ENCODE peak calls at places on chromosomes 11 and 22, in four cellular contexts. E, A, Y and G are unnamed samples.

GRCh38 chr11:9660886-9661285 is 3.0 kb upstream of the SWAP70 start:
- DNase-seq in E (no peak), A (no peak), Y (peak), G (no peak)

GRCh38 chr11:64131657-64132387 is 34.1 kb downstream of the MACROD1 start:
- DNase-seq in E (no peak), A (no peak), Y (no peak), G (no peak)

GRCh38 chr11:97746832-97747231 is 1273.9 kb upstream of the CNTN5 start:
- DNase-seq in E (no peak), A (no peak), Y (no peak), G (no peak)

GRCh38 chr11:22426915-22427314 is 88.7 kb downstream of the SLC17A6 start:
- DNase-seq in E (no peak), A (no peak), Y (peak), G (no peak)

GRCh38 chr11:1534171-1534570 is 37.9 kb downstream of the DUSP8 start:
- DNase-seq in E (no peak), A (no peak), Y (no peak), G (no peak)

GRCh38 chr11:27398413-27398780 is 35.4 kb upstream of the CCDC34 start:
- DNase-seq in E (no peak), A (no peak), Y (no peak), G (no peak)

GRCh38 chr11:104943561-104943960 is 24.8 kb downstream of the CASP4 start:
- DNase-seq in E (no peak), A (no peak), Y (no peak), G (no peak)

GRCh38 chr22:43303166-43303565 is 40.0 kb downstream of the SCUBE1 start:
- DNase-seq in E (no peak), A (no peak), Y (no peak), G (no peak)

GRCh38 chr22:23898006-23898974 is 4.1 kb downstream of the MIF start:
- DNase-seq in E (no peak), A (no peak), Y (no peak), G (no peak)

GRCh38 chr11:79393362-79394043 is 47.3 kb downstream of the TENM4 start:
- DNase-seq in E (no peak), A (no peak), Y (no peak), G (no peak)

GRCh38 chr11:27231519-27231918 is 131.5 kb downstream of the CCDC34 start:
- DNase-seq in E (no peak), A (no peak), Y (no peak), G (no peak)

GRCh38 chr22:39306456-39307361 is 12.7 kb downstream of the RPL3 start:
- DNase-seq in E (peak), A (no peak), Y (no peak), G (no peak)

GRCh38 chr22:49238181-49239141 is 589.2 kb downstream of the BRD1 start:
- DNase-seq in E (no peak), A (no peak), Y (no peak), G (no peak)

GRCh38 chr22:39596601-39597000 is 26.0 kb downstream of the CACNA1I start:
- DNase-seq in E (no peak), A (no peak), Y (no peak), G (no peak)

GRCh38 chr22:42910221-42910942 is 53.3 kb upstream of the ARFGAP3 start:
- DNase-seq in E (no peak), A (no peak), Y (no peak), G (no peak)

GRCh38 chr11:126149759-126150236 is 61.7 kb downstream of the RPUSD4 start:
- DNase-seq in E (no peak), A (no peak), Y (no peak), G (no peak)

GRCh38 chr11:120709808-120710207 is 198.3 kb downstream of the GRIK4 start:
- DNase-seq in E (peak), A (no peak), Y (no peak), G (no peak)

GRCh38 chr11:15793032-15793996 is 563.0 kb downstream of the SOX6 start:
- DNase-seq in E (no peak), A (no peak), Y (peak), G (peak)

GRCh38 chr11:126607374-126607773 is 251.9 kb downstream of the ST3GAL4 start:
- DNase-seq in E (peak), A (peak), Y (peak), G (no peak)

GRCh38 chr11:125348704-125349635 is 147.1 kb downstream of the FEZ1 start:
- DNase-seq in E (peak), A (peak), Y (peak), G (no peak)

GRCh38 chr11:130442728-130443127 is 5.7 kb upstream of the ADAMTS15 start:
- DNase-seq in E (no peak), A (no peak), Y (peak), G (no peak)

GRCh38 chr11:81026008-81026407 is 1585.2 kb upstream of the TENM4 start:
- DNase-seq in E (no peak), A (no peak), Y (no peak), G (no peak)

GRCh38 chr11:58193403-58193802 is 4.5 kb downstream of the OR9Q2 start:
- DNase-seq in E (no peak), A (no peak), Y (no peak), G (no peak)

GRCh38 chr22:37026325-37026724 is 6.8 kb downstream of the MPST start:
- DNase-seq in E (no peak), A (peak), Y (no peak), G (no peak)

GRCh38 chr11:118304809-118305248 is 299 bp downstream of the CD3E start:
- DNase-seq in E (no peak), A (no peak), Y (no peak), G (no peak)

GRCh38 chr11:44484211-44484610 is 81.3 kb upstream of the CD82 start:
- DNase-seq in E (peak), A (peak), Y (peak), G (no peak)

GRCh38 chr11:119702261-119702591 is 26.8 kb downstream of the NECTIN1 start:
- DNase-seq in E (no peak), A (no peak), Y (peak), G (no peak)

GRCh38 chr11:111570796-111571195 is 30.3 kb downstream of the LAYN start:
- DNase-seq in E (no peak), A (no peak), Y (no peak), G (no peak)
- H3K4me3 ChIP-seq in E (no peak), A (no peak), Y (no peak), G (no peak)

DNA sequence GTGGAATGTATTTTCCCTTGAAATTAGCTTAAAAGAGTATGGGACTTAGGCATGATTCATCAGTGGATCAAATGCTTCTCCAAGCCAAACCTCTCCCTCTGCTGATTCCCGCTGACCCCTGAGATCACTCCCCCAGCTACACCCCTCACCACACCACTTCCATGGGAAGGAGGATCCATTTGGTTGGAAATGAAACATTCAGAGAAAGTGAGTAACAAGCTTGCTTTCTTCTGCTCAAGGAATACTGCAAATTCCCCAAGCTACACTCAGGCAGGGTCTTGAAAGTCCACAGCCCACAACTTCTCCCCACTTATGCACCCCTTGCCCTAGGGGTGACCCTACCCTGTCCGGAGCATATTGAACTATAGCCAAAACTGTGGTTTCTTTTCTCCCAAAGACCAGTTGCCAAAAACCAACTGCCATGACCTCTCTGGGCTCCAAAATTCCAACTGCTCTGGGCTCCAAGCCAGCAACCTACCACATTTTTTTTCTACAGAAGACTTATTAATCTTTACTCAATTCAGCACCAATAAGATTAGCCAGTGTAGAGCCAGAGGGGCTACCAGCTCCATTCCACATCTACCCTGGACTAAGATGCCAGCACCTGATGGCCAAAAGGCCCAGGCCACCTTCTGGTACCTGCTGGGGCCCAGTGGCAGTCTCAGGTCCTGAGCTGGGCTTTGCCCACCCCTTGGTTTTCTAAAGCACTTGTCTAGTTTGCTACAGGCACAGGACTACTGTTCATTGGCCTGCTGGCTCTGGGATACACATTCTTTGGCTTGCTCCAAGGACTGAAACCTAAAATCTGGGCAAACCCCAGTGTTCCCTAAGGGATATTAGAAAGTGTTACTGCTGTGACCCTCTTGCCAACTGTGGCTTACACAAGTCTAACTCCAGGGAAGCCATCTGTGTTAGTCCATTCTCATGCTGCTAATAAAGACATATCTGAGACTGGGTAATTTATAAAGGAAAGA is 101.1 kb downstream of the MICAL3 start:
- DNase-seq in E (no peak), A (no peak), Y (peak), G (peak)
- H3K4me3 ChIP-seq in E (no peak), A (no peak), Y (no peak), G (no peak)

DNA sequence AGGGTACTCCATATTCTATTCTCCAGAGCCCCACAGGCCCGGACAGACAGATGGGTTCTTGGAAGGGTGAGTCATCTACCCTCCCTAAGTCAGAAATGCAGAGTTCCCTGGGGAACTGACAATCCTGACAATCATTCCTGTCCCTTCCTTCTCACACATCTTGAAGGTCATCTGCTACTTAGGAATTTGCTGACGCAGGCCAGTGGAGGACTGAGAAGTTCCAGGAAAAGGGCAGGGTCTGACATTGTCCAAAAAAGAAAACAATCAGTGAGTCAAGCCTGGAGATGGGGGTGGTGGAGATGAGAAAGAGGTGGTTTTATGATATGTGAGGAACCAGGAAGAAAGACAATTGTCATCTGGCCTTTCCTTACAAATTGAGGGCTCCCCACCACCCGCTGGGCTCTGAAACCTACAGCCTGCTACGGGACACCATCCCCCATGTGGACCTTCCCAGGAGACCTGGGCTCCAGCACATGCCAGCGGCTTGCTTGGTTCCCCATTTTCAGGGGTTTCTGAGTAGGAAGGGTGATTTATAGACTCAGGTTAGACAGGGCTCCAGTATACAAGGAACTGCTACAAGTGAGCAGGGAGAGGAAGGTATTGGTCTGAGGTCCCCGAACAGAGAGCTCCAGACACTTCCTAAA is 12.9 kb downstream of the CD59 start:
- DNase-seq in E (no peak), A (peak), Y (peak), G (peak)
- H3K4me3 ChIP-seq in E (no peak), A (no peak), Y (no peak), G (no peak)

GRCh38 chr11:13287681-13288080 is 10.1 kb downstream of the BMAL1 start:
- DNase-seq in E (no peak), A (no peak), Y (no peak), G (no peak)
- H3K4me3 ChIP-seq in E (no peak), A (no peak), Y (no peak), G (no peak)

GRCh38 chr11:76629853-76630599 is 40.5 kb downstream of the LRRC32 start:
- DNase-seq in E (no peak), A (peak), Y (peak), G (no peak)
- H3K4me3 ChIP-seq in E (no peak), A (peak), Y (no peak), G (no peak)

DNA sequence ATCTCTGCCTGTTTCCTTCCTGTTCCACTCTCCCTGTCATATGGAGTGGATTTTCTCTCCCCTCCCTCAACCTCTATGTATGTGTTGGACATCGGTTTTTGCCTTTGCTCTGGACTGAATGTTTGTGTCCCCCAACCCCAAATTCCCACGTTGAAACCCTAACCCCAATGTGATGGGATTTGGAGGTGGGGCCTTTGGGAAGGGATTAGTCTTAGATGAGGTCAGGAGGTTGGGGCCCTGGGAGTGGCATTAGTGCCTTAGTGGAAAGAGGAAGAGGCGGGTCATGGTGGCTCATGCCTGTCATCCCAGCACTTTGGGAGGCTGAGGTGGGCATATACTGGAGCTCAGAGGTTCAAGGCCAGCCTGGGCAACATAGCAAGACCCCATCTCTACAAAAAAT is 11.6 kb downstream of the TP53AIP1 start:
- DNase-seq in E (no peak), A (no peak), Y (no peak), G (no peak)
- H3K4me3 ChIP-seq in E (no peak), A (no peak), Y (no peak), G (no peak)

DNA sequence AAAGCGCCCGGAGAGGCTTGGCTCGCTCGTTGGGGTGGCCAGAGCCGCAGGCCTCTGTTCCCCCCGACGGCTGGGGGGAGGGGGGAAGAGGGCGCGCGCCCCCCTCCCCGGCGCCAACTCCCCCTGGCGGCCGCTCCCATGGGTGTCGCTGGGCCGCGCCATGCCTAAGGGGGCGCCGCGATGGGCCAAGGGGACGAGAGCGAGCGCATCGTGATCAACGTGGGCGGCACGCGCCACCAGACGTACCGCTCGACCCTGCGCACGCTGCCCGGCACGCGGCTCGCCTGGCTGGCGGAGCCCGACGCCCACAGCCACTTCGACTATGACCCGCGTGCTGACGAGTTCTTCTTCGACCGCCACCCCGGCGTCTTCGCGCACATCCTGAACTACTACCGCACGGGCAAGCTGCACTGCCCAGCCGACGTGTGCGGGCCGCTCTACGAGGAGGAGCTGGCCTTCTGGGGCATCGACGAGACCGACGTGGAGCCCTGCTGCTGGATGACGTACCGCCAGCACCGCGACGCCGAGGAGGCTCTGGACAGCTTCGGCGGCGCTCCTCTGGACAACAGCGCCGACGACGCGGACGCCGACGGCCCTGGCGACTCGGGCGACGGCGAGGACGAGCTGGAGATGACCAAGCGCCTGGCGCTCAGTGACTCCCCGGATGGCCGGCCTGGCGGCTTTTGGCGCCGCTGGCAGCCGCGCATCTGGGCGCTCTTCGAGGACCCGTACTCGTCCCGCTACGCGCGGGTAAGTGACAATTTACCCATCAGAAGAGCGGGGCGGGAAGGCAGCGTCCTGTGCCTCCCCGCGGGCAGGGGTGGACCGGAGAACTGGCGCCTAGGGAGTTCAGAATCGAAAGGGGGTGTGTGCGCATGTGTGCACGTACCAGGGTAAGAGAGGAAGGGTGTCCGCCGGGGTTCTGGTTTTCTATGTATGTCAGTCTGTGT is 1.5 kb downstream of the KCNC1 start:
- DNase-seq in E (no peak), A (no peak), Y (no peak), G (no peak)
- H3K4me3 ChIP-seq in E (no peak), A (no peak), Y (no peak), G (no peak)

GRCh38 chr11:28675183-28675582 is 567.0 kb downstream of the METTL15 start:
- DNase-seq in E (no peak), A (no peak), Y (no peak), G (no peak)

GRCh38 chr11:28674432-28675076 is 566.4 kb downstream of the METTL15 start:
- DNase-seq in E (peak), A (no peak), Y (peak), G (no peak)

GRCh38 chr11:28677719-28678118 is 569.5 kb downstream of the METTL15 start:
- DNase-seq in E (no peak), A (no peak), Y (no peak), G (no peak)

GRCh38 chr11:28671326-28671725 is 563.1 kb downstream of the METTL15 start:
- DNase-seq in E (no peak), A (no peak), Y (no peak), G (no peak)

GRCh38 chr11:28673687-28674431 is 565.7 kb downstream of the METTL15 start:
- DNase-seq in E (no peak), A (no peak), Y (peak), G (peak)
- H3K4me3 ChIP-seq in E (no peak), A (no peak), Y (no peak), G (no peak)

GRCh38 chr22:20429254-20430100 is 8.1 kb downstream of the SCARF2 start:
- DNase-seq in E (peak), A (no peak), Y (no peak), G (no peak)

GRCh38 chr22:20427104-20427944 is 10.3 kb downstream of the SCARF2 start:
- DNase-seq in E (no peak), A (no peak), Y (no peak), G (no peak)

GRCh38 chr22:20427945-20428417 is 9.6 kb downstream of the SCARF2 start:
- DNase-seq in E (no peak), A (no peak), Y (no peak), G (no peak)

GRCh38 chr22:20430101-20430640 is 7.5 kb downstream of the SCARF2 start:
- DNase-seq in E (no peak), A (no peak), Y (no peak), G (no peak)

DNA sequence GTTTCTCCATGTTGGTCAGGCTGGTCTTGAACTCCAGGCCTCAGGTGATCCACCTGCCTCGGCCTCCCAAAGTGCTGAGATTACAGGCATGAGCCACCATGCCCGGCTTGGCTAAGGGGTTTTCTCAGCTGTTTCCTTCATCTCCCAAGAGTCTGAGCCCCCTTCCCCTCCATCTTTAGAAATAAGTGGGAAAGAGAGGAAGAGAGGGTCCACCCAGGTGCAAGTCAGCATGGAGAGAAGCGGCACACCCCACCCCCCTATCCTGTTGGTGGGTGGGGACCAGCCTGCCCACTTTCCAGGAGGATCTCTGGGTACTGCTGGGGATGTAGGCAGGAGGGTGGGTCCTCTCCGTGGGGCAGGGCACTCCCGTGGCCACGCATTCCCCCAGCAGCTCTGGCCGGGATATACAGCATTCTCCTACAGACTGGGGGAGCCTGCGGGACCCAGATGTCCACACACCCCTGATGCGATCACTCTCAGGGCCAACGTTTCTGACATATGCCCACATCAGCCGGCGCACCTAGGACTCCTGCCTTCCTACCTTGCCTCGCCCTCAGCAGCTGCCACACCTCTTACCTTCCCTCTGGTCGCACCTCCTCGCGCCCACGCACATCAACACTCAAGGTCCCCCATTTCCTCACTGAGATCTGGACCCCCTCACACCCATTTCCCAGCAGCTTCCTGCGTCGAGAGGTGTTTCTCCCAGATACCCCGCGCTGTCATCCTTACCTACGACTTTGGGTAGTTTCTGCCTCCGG is 8.9 kb downstream of the SCARF2 start:
- DNase-seq in E (no peak), A (no peak), Y (no peak), G (no peak)
- H3K4me3 ChIP-seq in E (peak), A (peak), Y (no peak), G (no peak)